ENCODE peak calls at places on chromosomes 3 and 15, in nine cellular contexts. N, V, Q, G, Z, C, H, K and P are unnamed samples.

GRCh38 chr3:16547958-16548357 is 34.5 kb upstream of the RFTN1 start:
- DNase-seq in N (no peak), V (no peak), Q (no peak), G (no peak), Z (no peak), C (no peak), H (no peak), K (no peak), P (no peak)

GRCh38 chr3:45992820-45993219 is 2.8 kb downstream of the FYCO1 start:
- DNase-seq in N (no peak), V (no peak), Q (peak), G (no peak), Z (no peak), C (no peak), H (no peak), K (no peak), P (no peak)

GRCh38 chr15:98604983-98605382 is 43.4 kb upstream of the IGF1R start:
- DNase-seq in N (no peak), V (no peak), Q (no peak), G (no peak), Z (no peak), C (no peak), H (no peak), K (no peak), P (no peak)

GRCh38 chr3:27720029-27720518 is 2.0 kb downstream of the EOMES start:
- DNase-seq in N (no peak), V (peak), Q (no peak), G (no peak), Z (no peak), C (no peak), H (no peak), K (no peak), P (no peak)

GRCh38 chr15:98763179-98763578 is 114.8 kb downstream of the IGF1R start:
- DNase-seq in N (no peak), V (no peak), Q (no peak), G (no peak), Z (no peak), C (no peak), H (no peak), K (no peak), P (peak)

GRCh38 chr3:42066516-42067181 is 24.5 kb upstream of the TRAK1 start:
- DNase-seq in N (no peak), V (no peak), Q (peak), G (peak), Z (no peak), C (no peak), H (no peak), K (no peak), P (peak)

GRCh38 chr15:80507131-80507530 is 102.9 kb downstream of the ARNT2 start:
- DNase-seq in N (no peak), V (no peak), Q (no peak), G (no peak), Z (no peak), C (no peak), H (no peak), K (no peak), P (no peak)

GRCh38 chr15:64004059-64004458 is 42.2 kb downstream of the DAPK2 start:
- DNase-seq in N (no peak), V (no peak), Q (no peak), G (no peak), Z (no peak), C (no peak), H (no peak), K (no peak), P (no peak)

GRCh38 chr3:123712077-123712860 is 127.4 kb upstream of the HACD2 start:
- DNase-seq in N (no peak), V (no peak), Q (no peak), G (no peak), Z (no peak), C (no peak), H (no peak), K (no peak), P (no peak)

GRCh38 chr3:103393395-103394186 is 958.8 kb downstream of the ZPLD1 start:
- DNase-seq in N (no peak), V (no peak), Q (no peak), G (no peak), Z (no peak), C (no peak), H (no peak), K (no peak), P (no peak)

GRCh38 chr3:29513236-29513635 is 232.4 kb downstream of the RBMS3 start:
- DNase-seq in N (no peak), V (no peak), Q (peak), G (no peak), Z (peak), C (no peak), H (no peak), K (no peak), P (no peak)

GRCh38 chr3:184651945-184652344 is 59.9 kb downstream of the MAGEF1 start:
- DNase-seq in N (no peak), V (no peak), Q (peak), G (no peak), Z (no peak), C (no peak), H (no peak), K (no peak), P (no peak)

GRCh38 chr3:191985691-191986090 is 524.7 kb downstream of the PYDC2 start:
- DNase-seq in N (no peak), V (no peak), Q (no peak), G (no peak), Z (no peak), C (no peak), H (no peak), K (no peak), P (no peak)

GRCh38 chr15:26875476-26875850 is 8.6 kb downstream of the GABRA5 start:
- DNase-seq in N (no peak), V (no peak), Q (no peak), G (no peak), Z (no peak), C (no peak), H (no peak), K (no peak), P (peak)

GRCh38 chr3:124986153-124987143 is 51.9 kb upstream of the MUC13 start:
- DNase-seq in N (no peak), V (no peak), Q (peak), G (no peak), Z (no peak), C (no peak), H (no peak), K (peak), P (no peak)

GRCh38 chr15:33008284-33009011 is 186.1 kb downstream of the FMN1 start:
- DNase-seq in N (no peak), V (no peak), Q (peak), G (no peak), Z (no peak), C (no peak), H (no peak), K (no peak), P (no peak)

GRCh38 chr15:63655683-63656372 is 58.6 kb downstream of the FBXL22 start:
- DNase-seq in N (no peak), V (no peak), Q (no peak), G (no peak), Z (no peak), C (no peak), H (no peak), K (no peak), P (no peak)

GRCh38 chr3:42905740-42906084 is 230 bp upstream of the ZNF662 start:
- DNase-seq in N (no peak), V (no peak), Q (no peak), G (peak), Z (no peak), C (no peak), H (no peak), K (no peak), P (peak)

GRCh38 chr3:129226374-129226773 is 23.0 kb upstream of the COPG1 start:
- DNase-seq in N (no peak), V (no peak), Q (peak), G (no peak), Z (peak), C (no peak), H (no peak), K (no peak), P (peak)

GRCh38 chr3:152656207-152657001 is 178.5 kb upstream of the P2RY1 start:
- DNase-seq in N (no peak), V (no peak), Q (no peak), G (no peak), Z (no peak), C (no peak), H (no peak), K (no peak), P (no peak)